ENCODE peak calls at places on chromosomes 16 and 17, in eight cellular contexts. R, Y, I, Q, V, J, O and T are unnamed samples.

GRCh38 chr17:13776027-13776551 is 174.4 kb upstream of the HS3ST3A1 start:
- DNase-seq in R (no peak), Y (no peak), I (no peak), Q (peak; percentile 4), V (peak; percentile 12), J (peak; percentile 45), O (no peak), T (no peak)

GRCh38 chr16:69093974-69094373 is 11.5 kb upstream of the HAS3 start:
- DNase-seq in R (no peak), Y (no peak), I (no peak), Q (no peak), V (no peak), J (no peak), O (no peak), T (no peak)

GRCh38 chr17:75773121-75773807 is 8.3 kb upstream of the GALK1 start:
- DNase-seq in R (no peak), Y (no peak), I (no peak), Q (no peak), V (no peak), J (no peak), O (no peak), T (peak; percentile 69)

GRCh38 chr17:69654981-69655581 is 240.6 kb downstream of the MAP2K6 start:
- DNase-seq in R (no peak), Y (no peak), I (no peak), Q (peak; percentile 94), V (peak; percentile 92), J (peak; percentile 72), O (peak; percentile 83), T (no peak)

GRCh38 chr17:28908640-28909098 is 5.8 kb upstream of the DHRS13 start:
- DNase-seq in R (no peak), Y (peak; percentile 85), I (no peak), Q (peak; percentile 88), V (peak; percentile 87), J (peak; percentile 63), O (peak; percentile 79), T (peak; percentile 87)

GRCh38 chr16:48365030-48365600 is 20.1 kb downstream of the SIAH1 start:
- DNase-seq in R (no peak), Y (no peak), I (no peak), Q (no peak), V (peak; percentile 54), J (peak; percentile 37), O (no peak), T (no peak)

GRCh38 chr16:3825103-3825502 is 55.4 kb downstream of the CREBBP start:
- DNase-seq in R (no peak), Y (no peak), I (no peak), Q (peak; percentile 66), V (peak; percentile 49), J (peak; percentile 35), O (peak; percentile 77), T (no peak)

GRCh38 chr17:64974750-64975317 is 55.6 kb upstream of the LRRC37A3 start:
- DNase-seq in R (no peak), Y (no peak), I (no peak), Q (no peak), V (no peak), J (peak; percentile 44), O (no peak), T (no peak)

GRCh38 chr16:88927010-88927409 is 50.0 kb downstream of the CBFA2T3 start:
- DNase-seq in R (no peak), Y (no peak), I (no peak), Q (no peak), V (no peak), J (no peak), O (no peak), T (no peak)

GRCh38 chr16:4388275-4389021 is 16.8 kb downstream of the VASN start:
- DNase-seq in R (no peak), Y (no peak), I (no peak), Q (no peak), V (peak; percentile 54), J (no peak), O (peak; percentile 85), T (no peak)

GRCh38 chr17:35607239-35607817 is 20.2 kb downstream of the AP2B1 start:
- DNase-seq in R (no peak), Y (peak; percentile 21), I (no peak), Q (no peak), V (no peak), J (no peak), O (no peak), T (no peak)

GRCh38 chr17:149897-150575 is 12.7 kb downstream of the SCGB1C2 start:
- DNase-seq in R (no peak), Y (no peak), I (no peak), Q (no peak), V (no peak), J (no peak), O (no peak), T (peak; percentile 33)

GRCh38 chr16:23509763-23510153 is 536 bp downstream of the GGA2 start:
- DNase-seq in R (peak; percentile 33), Y (no peak), I (no peak), Q (peak; percentile 38), V (peak; percentile 28), J (no peak), O (peak; percentile 50), T (no peak)

GRCh38 chr17:42179911-42180410 is 981 bp downstream of the KCNH4 start:
- DNase-seq in R (no peak), Y (peak; percentile 61), I (no peak), Q (peak; percentile 28), V (peak; percentile 46), J (peak; percentile 20), O (peak; percentile 31), T (no peak)

GRCh38 chr17:51435641-51436091 is 175.3 kb downstream of the UTP18 start:
- DNase-seq in R (no peak), Y (peak; percentile 58), I (no peak), Q (no peak), V (peak; percentile 2), J (no peak), O (peak; percentile 42), T (no peak)

GRCh38 chr16:3023415-3023668 is 400 bp downstream of the HCFC1R1 start:
- DNase-seq in R (no peak), Y (no peak), I (peak; percentile 42), Q (peak; percentile 56), V (peak; percentile 76), J (no peak), O (peak; percentile 91), T (no peak)

GRCh38 chr16:68396481-68396880 is 51.8 kb downstream of the SMPD3 start:
- DNase-seq in R (peak; percentile 37), Y (peak; percentile 78), I (no peak), Q (peak; percentile 51), V (peak; percentile 45), J (peak; percentile 26), O (peak; percentile 53), T (no peak)

GRCh38 chr17:20935740-20936139 is 107.1 kb downstream of the USP22 start:
- DNase-seq in R (no peak), Y (peak; percentile 93), I (no peak), Q (peak; percentile 70), V (peak; percentile 81), J (peak; percentile 96), O (peak; percentile 69), T (no peak)

GRCh38 chr17:82330322-82331239 is 3.0 kb downstream of the SECTM1 start:
- DNase-seq in R (no peak), Y (peak; percentile 53), I (no peak), Q (peak; percentile 75), V (peak; percentile 76), J (peak; percentile 49), O (peak; percentile 69), T (no peak)

GRCh38 chr17:58084317-58084981 is 1.2 kb downstream of the DYNLL2 start:
- DNase-seq in R (no peak), Y (peak; percentile 60), I (peak; percentile 25), Q (peak; percentile 14), V (peak; percentile 8), J (peak; percentile 44), O (peak; percentile 25), T (peak; percentile 85)

GRCh38 chr16:66970775-66971725 is 10.0 kb downstream of the CES3 start:
- DNase-seq in R (no peak), Y (no peak), I (no peak), Q (no peak), V (peak; percentile 22), J (peak; percentile 62), O (peak; percentile 80), T (no peak)

GRCh38 chr17:71553381-71553780 is 567.4 kb upstream of the SOX9 start:
- DNase-seq in R (no peak), Y (no peak), I (no peak), Q (no peak), V (no peak), J (no peak), O (no peak), T (no peak)